ENCODE peak calls at places on chromosomes 6 and 20, in seven cellular contexts. Z is LoVo; J is iris pigment epithelial cell; A is mesenchymal stem cell; S is foreskin fibroblast; H is LHCN-M2; T is CD4-positive, alpha-beta T cell. Y is an unnamed sample.

GRCh38 chr20:55522296-55522815 is 483.0 kb downstream of the CBLN4 start:
- DNase-seq in J (no peak), S (no peak), A (no peak), Z (no peak), T (no peak), H (no peak), Y (no peak)

GRCh38 chr20:42191140-42191860 is 573.1 kb upstream of the CHD6 start:
- DNase-seq in T (no peak), S (no peak), A (no peak), H (no peak), Z (peak), J (no peak), Y (no peak)

GRCh38 chr6:16621002-16621401 is 140.3 kb downstream of the ATXN1 start:
- DNase-seq in T (no peak), H (no peak), Z (no peak), J (no peak), A (no peak), S (no peak), Y (no peak)

GRCh38 chr20:58938078-58938477 is 43.0 kb upstream of the NELFCD start:
- DNase-seq in T (no peak), H (no peak), Z (no peak), J (no peak), A (no peak), S (no peak), Y (no peak)

GRCh38 chr6:315921-316752 is 23.9 kb downstream of the DUSP22 start:
- DNase-seq in Z (no peak), H (no peak), S (no peak), J (no peak), T (no peak), A (no peak), Y (no peak)

GRCh38 chr6:47669684-47670515 is 28.5 kb upstream of the ADGRF4 start:
- DNase-seq in H (peak), T (no peak), A (peak), S (no peak), Z (no peak), J (peak), Y (no peak)

GRCh38 chr6:150686566-150686965 is 86.9 kb downstream of the PLEKHG1 start:
- DNase-seq in S (no peak), Z (peak), J (no peak), H (no peak), A (no peak), T (no peak), Y (no peak)

GRCh38 chr6:168013250-168013915 is 15.9 kb downstream of the KIF25 start:
- DNase-seq in H (no peak), Z (no peak), A (no peak), J (no peak), T (no peak), S (no peak), Y (no peak)

GRCh38 chr6:37913210-37913609 is 93.7 kb downstream of the ZFAND3 start:
- DNase-seq in Z (no peak), J (peak), A (no peak), T (no peak), S (no peak), H (peak), Y (no peak)

GRCh38 chr6:9766240-9766915 is 648.5 kb downstream of the TFAP2A start:
- DNase-seq in J (peak), A (peak), H (peak), Z (no peak), S (peak), T (no peak), Y (no peak)

GRCh38 chr6:164085552-164086325 is 671.2 kb downstream of the QKI start:
- DNase-seq in S (no peak), A (peak), T (no peak), H (peak), Z (no peak), J (peak), Y (no peak)

GRCh38 chr6:132734694-132735236 is 20.9 kb upstream of the VNN1 start:
- DNase-seq in Z (no peak), S (peak), T (no peak), A (peak), J (peak), H (peak), Y (no peak)

GRCh38 chr6:101853226-101853625 is 459.7 kb downstream of the GRIK2 start:
- DNase-seq in Z (no peak), A (no peak), H (peak), J (no peak), T (no peak), S (peak), Y (no peak)

GRCh38 chr20:47286681-47287080 is 69.8 kb downstream of the ZMYND8 start:
- DNase-seq in S (no peak), T (no peak), A (no peak), H (no peak), Z (no peak), J (no peak), Y (no peak)

GRCh38 chr6:140567469-140567868 is 1193.0 kb upstream of the CITED2 start:
- DNase-seq in S (no peak), A (no peak), Z (no peak), J (peak), H (no peak), T (no peak), Y (no peak)

GRCh38 chr6:112286010-112286409 is 31.6 kb upstream of the LAMA4 start:
- DNase-seq in H (peak), A (no peak), Z (no peak), S (no peak), J (no peak), T (peak), Y (peak)

GRCh38 chr6:50853924-50854323 is 35.3 kb downstream of the TFAP2B start:
- DNase-seq in J (no peak), A (no peak), H (no peak), T (no peak), Z (no peak), S (no peak), Y (no peak)

GRCh38 chr6:118896339-118897136 is 2.6 kb downstream of the ASF1A start:
- DNase-seq in T (no peak), H (peak), S (peak), Z (peak), J (peak), A (peak), Y (peak)

GRCh38 chr6:166705070-166705469 is 78.0 kb upstream of the RPS6KA2 start:
- DNase-seq in S (no peak), A (no peak), T (no peak), H (no peak), J (no peak), Z (no peak), Y (no peak)

GRCh38 chr6:150894935-150895686 is 29.6 kb downstream of the MTHFD1L start:
- DNase-seq in H (peak), T (no peak), J (peak), S (peak), A (peak), Z (peak), Y (no peak)

GRCh38 chr6:11364971-11365397 is 132.5 kb upstream of the NEDD9 start:
- DNase-seq in J (peak), H (peak), T (no peak), S (no peak), A (peak), Z (no peak), Y (no peak)

GRCh38 chr6:159220093-159220492 is 50.9 kb downstream of the FNDC1 start:
- DNase-seq in Z (no peak), A (no peak), S (no peak), H (no peak), T (no peak), J (no peak), Y (no peak)

GRCh38 chr6:21808045-21808470 is 214.5 kb downstream of the SOX4 start:
- DNase-seq in A (peak), Z (peak), S (peak), H (peak), T (no peak), J (peak), Y (no peak)

GRCh38 chr20:59028812-59029211 is 3.3 kb downstream of the ATP5F1E start:
- DNase-seq in J (no peak), T (no peak), S (no peak), A (no peak), H (no peak), Z (no peak), Y (no peak)